ENCODE peak calls at places on chromosomes 2 and 18, in five cellular contexts. W is T-helper 2 cell; E is NCI-H2081 treated with DMSO at 0.1 percent for 48 hours; J is stimulated activated CD8-positive, alpha-beta memory T cell treated with anti-CD3 and anti-CD28 coated beads, Interleukin-2, amount 100 ng/mL, for 1 hour; H is NCI-H1436. Q is an unnamed sample.
A peak's percentile ranks its signal among the peaks of the same experiment; 100 is the strongest.

GRCh38 chr2:164903214-164903613 is 52.1 kb downstream of the SLC38A11 start:
- DNase-seq in W (no peak), E (no peak), J (no peak), H (peak; percentile 38), Q (peak; percentile 53)

GRCh38 chr18:75797046-75797445 is 369.5 kb upstream of the SMIM21 start:
- DNase-seq in E (no peak), H (no peak), W (no peak), J (no peak), Q (no peak)

GRCh38 chr2:33291278-33292013 is 185.0 kb upstream of the RASGRP3 start:
- DNase-seq in H (no peak), J (no peak), E (no peak), W (no peak), Q (no peak)

GRCh38 chr2:226118471-226119429 is 680.9 kb downstream of the IRS1 start:
- DNase-seq in H (no peak), W (no peak), E (no peak), J (no peak), Q (no peak)

GRCh38 chr2:203489531-203489930 is 45.6 kb downstream of the RAPH1 start:
- DNase-seq in E (no peak), W (no peak), J (no peak), H (no peak), Q (no peak)

GRCh38 chr2:55049794-55050132 is 488 bp downstream of the RTN4 start:
- DNase-seq in H (no peak), E (no peak), W (no peak), J (peak; percentile 7), Q (no peak)

GRCh38 chr18:75204978-75205759 is 3.8 kb downstream of the PTGR3 start:
- DNase-seq in J (no peak), W (no peak), H (no peak), E (no peak), Q (no peak)

GRCh38 chr2:113084249-113085000 is 16.7 kb downstream of the IL1F10 start:
- DNase-seq in E (no peak), W (no peak), H (no peak), J (no peak), Q (no peak)

GRCh38 chr2:238947920-238948710 is 100.2 kb downstream of the TWIST2 start:
- DNase-seq in J (no peak), W (no peak), H (no peak), E (no peak), Q (no peak)

GRCh38 chr2:188028739-188029138 is 262.9 kb upstream of the GULP1 start:
- DNase-seq in W (no peak), J (no peak), H (no peak), E (no peak), Q (no peak)

GRCh38 chr2:173286153-173286809 is 68.4 kb upstream of the CDCA7 start:
- DNase-seq in H (no peak), J (no peak), W (no peak), E (no peak), Q (no peak)

GRCh38 chr18:37575646-37576045 is 10.0 kb upstream of the CELF4 start:
- DNase-seq in W (no peak), H (peak; percentile 30), E (no peak), J (no peak), Q (no peak)

GRCh38 chr2:59787095-59787494 is 766.4 kb downstream of the BCL11A start:
- DNase-seq in E (no peak), J (no peak), H (no peak), W (no peak), Q (no peak)

GRCh38 chr2:231795525-231796327 is 9.5 kb downstream of the COPS7B start:
- DNase-seq in E (peak; percentile 52), W (no peak), J (no peak), H (no peak), Q (no peak)

GRCh38 chr2:44767691-44768090 is 173.8 kb upstream of the SIX3 start:
- DNase-seq in W (no peak), E (no peak), J (no peak), H (no peak), Q (no peak)

GRCh38 chr2:202721621-202722020 is 86.9 kb downstream of the FAM117B start:
- DNase-seq in H (no peak), W (no peak), J (no peak), E (no peak), Q (no peak)

GRCh38 chr2:112048887-112049286 is 6.2 kb upstream of the TMEM87B start:
- DNase-seq in H (peak; percentile 14), E (peak; percentile 23), J (no peak), W (no peak), Q (peak; percentile 20)

GRCh38 chr2:205411558-205411957 is 270.7 kb upstream of the NRP2 start:
- DNase-seq in W (no peak), E (no peak), H (no peak), J (no peak), Q (no peak)

GRCh38 chr2:234426616-234427015 is 70.3 kb downstream of the ARL4C start:
- DNase-seq in W (no peak), E (no peak), H (no peak), J (no peak), Q (no peak)

GRCh38 chr2:38146917-38147307 is 71.0 kb upstream of the CYP1B1 start:
- DNase-seq in E (no peak), W (no peak), H (no peak), J (no peak), Q (no peak)

GRCh38 chr2:56684371-56684770 is 500.6 kb downstream of the CCDC85A start:
- DNase-seq in E (no peak), H (no peak), W (no peak), J (no peak), Q (no peak)

GRCh38 chr18:28112056-28112470 is 64.9 kb downstream of the CDH2 start:
- DNase-seq in W (no peak), H (no peak), E (no peak), J (no peak), Q (no peak)

GRCh38 chr2:175947073-175947472 is 55.0 kb downstream of the LNPK start:
- DNase-seq in H (no peak), W (no peak), J (no peak), E (no peak), Q (no peak)

GRCh38 chr2:8555543-8555942 is 126.3 kb upstream of the ID2 start:
- DNase-seq in W (no peak), H (no peak), E (no peak), J (no peak), Q (no peak)